ENCODE peak calls at places on chromosomes 13 and 19, in seven cellular contexts. T, B, K, W, Q, I and E are unnamed samples.

GRCh38 chr13:32986552-32986951 is 29.7 kb upstream of the KL start:
- DNase-seq in T (no peak), B (no peak), K (peak), Q (no peak), W (no peak), I (no peak), E (no peak)

GRCh38 chr19:46610851-46611770 is 10.0 kb downstream of the CALM3 start:
- DNase-seq in I (peak), K (peak), Q (peak), B (peak), W (no peak), T (no peak), E (peak)

GRCh38 chr19:43510713-43511112 is 6.2 kb upstream of the PHLDB3 start:
- DNase-seq in T (no peak), I (no peak), B (no peak), W (no peak), K (no peak), Q (no peak), E (no peak)

GRCh38 chr13:24618219-24618955 is 61.8 kb upstream of the ATP12A start:
- DNase-seq in W (no peak), T (no peak), K (no peak), B (peak), I (no peak), Q (no peak), E (no peak)

GRCh38 chr13:49395416-49396277 is 48.2 kb downstream of the CAB39L start:
- DNase-seq in W (no peak), T (peak), Q (peak), B (no peak), I (no peak), K (peak), E (no peak)

GRCh38 chr13:33207616-33207964 is 78.0 kb downstream of the STARD13 start:
- DNase-seq in I (no peak), K (no peak), Q (peak), W (no peak), T (no peak), B (no peak), E (peak)

GRCh38 chr19:30097746-30098280 is 155.8 kb downstream of the URI1 start:
- DNase-seq in Q (no peak), B (no peak), W (no peak), K (no peak), T (no peak), I (no peak), E (no peak)

GRCh38 chr19:45600340-45600885 is 1.6 kb downstream of the GPR4 start:
- DNase-seq in Q (no peak), B (no peak), K (no peak), T (no peak), W (no peak), I (no peak), E (no peak)

GRCh38 chr13:65932587-65933239 is 1297.4 kb downstream of the PCDH9 start:
- DNase-seq in B (no peak), W (no peak), I (no peak), K (no peak), Q (no peak), T (no peak), E (no peak)

GRCh38 chr13:108957369-108958012 is 328.1 kb downstream of the MYO16 start:
- DNase-seq in I (no peak), K (no peak), B (no peak), Q (peak), T (no peak), W (no peak), E (no peak)

GRCh38 chr19:4606921-4607678 is 32.2 kb upstream of the TNFAIP8L1 start:
- DNase-seq in B (no peak), Q (peak), T (peak), K (no peak), I (no peak), W (no peak), E (peak)

GRCh38 chr13:75850915-75851314 is 214.8 kb downstream of the LMO7 start:
- DNase-seq in B (no peak), W (no peak), I (no peak), T (no peak), Q (no peak), K (no peak), E (no peak)

GRCh38 chr19:42628411-42629135 is 33.8 kb upstream of the CEACAM8 start:
- DNase-seq in B (no peak), W (no peak), Q (no peak), K (no peak), I (no peak), T (no peak), E (no peak)

GRCh38 chr13:113848020-113848419 is 15.9 kb downstream of the GAS6 start:
- DNase-seq in B (no peak), K (no peak), T (peak), Q (no peak), I (peak), W (no peak), E (peak)

GRCh38 chr19:19652482-19653295 is 9.2 kb upstream of the GMIP start:
- DNase-seq in Q (no peak), K (no peak), T (no peak), I (no peak), W (no peak), B (no peak), E (no peak)

GRCh38 chr13:33017410-33017929 is 1.2 kb downstream of the KL start:
- DNase-seq in B (peak), K (peak), T (peak), Q (no peak), W (no peak), I (no peak), E (peak)

GRCh38 chr13:51844862-51845573 is at the start of gene TMEM272:
- DNase-seq in T (peak), B (peak), I (peak), W (no peak), K (no peak), Q (peak), E (peak)

GRCh38 chr19:18419699-18420460 is 682 bp downstream of the SSBP4 start:
- DNase-seq in Q (peak), W (no peak), T (no peak), I (peak), B (peak), K (no peak), E (no peak)

GRCh38 chr19:23395041-23395721 is at the start of gene ZNF91:
- DNase-seq in Q (peak), W (peak), I (peak), B (peak), K (peak), T (peak), E (peak)

GRCh38 chr13:80339841-80340642 is 884 bp downstream of the SPRY2 start:
- DNase-seq in B (peak), I (peak), T (peak), Q (peak), W (no peak), K (peak), E (peak)

GRCh38 chr13:114194853-114195252 is 15.8 kb downstream of the CFAP97D2 start:
- DNase-seq in I (no peak), Q (no peak), W (no peak), B (no peak), T (no peak), K (no peak), E (no peak)

GRCh38 chr19:49326165-49326704 is 1.2 kb upstream of the SLC6A16 start:
- DNase-seq in T (no peak), W (no peak), I (no peak), B (no peak), Q (no peak), K (no peak), E (no peak)

GRCh38 chr13:27302643-27303262 is 32.1 kb downstream of the RASL11A start:
- DNase-seq in W (no peak), Q (no peak), I (no peak), B (no peak), K (no peak), T (no peak), E (no peak)

GRCh38 chr19:33064778-33065550 is at the start of gene RHPN2:
- DNase-seq in W (no peak), T (peak), I (peak), Q (peak), B (peak), K (no peak), E (peak)
- TF ChIP-seq POLR2A in W (no peak), T (no peak), I (no peak), Q (no peak), B (peak), K (no peak), E (no peak)

GRCh38 chr19:36214388-36215275 is at the start of the genes ZNF146 and ZNF565:
- DNase-seq in Q (peak), I (peak), B (peak), K (peak), T (peak), W (peak), E (peak)
- TF ChIP-seq POLR2A in Q (peak), I (peak), B (peak), K (peak), T (peak), W (peak), E (peak)

GRCh38 chr13:91058066-91058465 is 289.4 kb upstream of the MIR17HG start:
- DNase-seq in B (no peak), K (no peak), W (no peak), T (no peak), Q (no peak), I (no peak), E (no peak)
- TF ChIP-seq POLR2A in B (no peak), K (no peak), W (no peak), T (no peak), Q (no peak), I (no peak), E (no peak)

DNA sequence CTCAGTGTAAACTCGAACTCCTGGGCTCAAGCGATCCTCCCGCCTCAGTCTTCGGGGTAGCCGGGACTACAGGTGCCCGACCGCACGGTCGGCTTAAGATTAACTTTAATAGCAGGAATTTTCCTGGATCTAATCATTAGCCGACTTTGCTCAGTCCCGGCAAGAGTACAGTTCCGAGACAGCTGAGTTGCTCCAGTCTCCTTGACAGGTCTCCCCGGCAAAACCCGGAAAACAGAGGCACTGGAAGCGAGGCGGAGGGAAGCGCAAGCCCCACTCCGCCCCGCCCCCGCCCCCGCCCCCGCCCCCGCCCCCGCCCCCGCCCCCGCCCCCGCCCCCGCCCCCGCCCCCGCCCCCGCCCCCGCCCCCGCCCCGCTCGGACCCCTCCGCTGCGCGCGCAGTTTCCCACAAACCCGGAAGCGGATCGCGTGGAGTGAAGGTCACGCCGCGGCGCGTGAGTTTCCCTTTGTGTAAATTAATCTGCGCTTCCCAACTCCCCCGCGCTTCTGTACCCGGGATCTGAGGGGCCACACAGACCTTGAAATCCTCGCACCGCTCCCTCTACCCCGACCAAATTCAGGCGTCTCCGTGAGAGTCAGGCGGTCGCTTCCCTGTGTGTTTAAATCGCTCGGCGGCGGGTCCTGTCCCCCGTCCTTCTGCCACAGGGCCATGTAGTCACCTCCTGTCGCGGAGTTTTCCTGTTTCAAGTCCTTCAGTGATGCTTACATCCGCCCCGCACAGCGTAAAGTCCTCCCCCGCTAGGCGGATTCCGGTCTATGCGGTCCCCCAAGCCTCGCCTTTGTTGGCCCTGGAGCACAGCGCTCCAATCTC is at the start of gene ZNF480:
- DNase-seq in W (peak), I (peak), T (peak), K (peak), Q (peak), B (peak), E (peak)
- TF ChIP-seq POLR2A in W (peak), I (peak), T (peak), K (peak), Q (peak), B (peak), E (peak)

DNA sequence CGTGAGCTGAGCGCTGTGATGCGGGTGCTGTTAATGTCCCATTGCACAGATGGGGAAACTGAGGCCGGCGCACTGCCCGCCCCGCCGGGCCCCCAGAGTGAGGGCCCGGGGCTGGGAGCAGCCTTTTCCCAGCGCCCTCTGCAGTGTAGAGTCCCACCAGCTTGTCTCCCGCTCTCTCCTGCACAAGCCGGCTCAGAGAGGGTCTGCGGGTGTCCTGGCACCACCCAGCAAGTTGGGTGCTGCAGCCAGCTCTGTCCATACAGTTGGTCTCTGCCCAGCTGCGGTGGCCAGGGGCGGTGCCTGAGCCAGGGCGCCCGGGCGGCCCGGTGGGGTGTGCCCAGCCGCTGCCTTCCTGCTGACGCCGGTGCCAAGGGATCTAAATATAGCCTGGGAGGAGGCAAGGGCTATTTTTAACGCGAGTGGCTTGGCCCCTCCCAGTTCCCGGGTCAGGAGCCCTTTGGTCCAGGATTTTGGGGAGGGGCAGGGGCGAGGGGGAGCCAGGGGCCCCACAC is 19.3 kb downstream of the GADD45B start:
- DNase-seq in W (no peak), I (peak), B (peak), Q (peak), K (peak), T (peak), E (peak)
- TF ChIP-seq POLR2A in W (no peak), I (no peak), B (peak), Q (no peak), K (no peak), T (no peak), E (peak)

DNA sequence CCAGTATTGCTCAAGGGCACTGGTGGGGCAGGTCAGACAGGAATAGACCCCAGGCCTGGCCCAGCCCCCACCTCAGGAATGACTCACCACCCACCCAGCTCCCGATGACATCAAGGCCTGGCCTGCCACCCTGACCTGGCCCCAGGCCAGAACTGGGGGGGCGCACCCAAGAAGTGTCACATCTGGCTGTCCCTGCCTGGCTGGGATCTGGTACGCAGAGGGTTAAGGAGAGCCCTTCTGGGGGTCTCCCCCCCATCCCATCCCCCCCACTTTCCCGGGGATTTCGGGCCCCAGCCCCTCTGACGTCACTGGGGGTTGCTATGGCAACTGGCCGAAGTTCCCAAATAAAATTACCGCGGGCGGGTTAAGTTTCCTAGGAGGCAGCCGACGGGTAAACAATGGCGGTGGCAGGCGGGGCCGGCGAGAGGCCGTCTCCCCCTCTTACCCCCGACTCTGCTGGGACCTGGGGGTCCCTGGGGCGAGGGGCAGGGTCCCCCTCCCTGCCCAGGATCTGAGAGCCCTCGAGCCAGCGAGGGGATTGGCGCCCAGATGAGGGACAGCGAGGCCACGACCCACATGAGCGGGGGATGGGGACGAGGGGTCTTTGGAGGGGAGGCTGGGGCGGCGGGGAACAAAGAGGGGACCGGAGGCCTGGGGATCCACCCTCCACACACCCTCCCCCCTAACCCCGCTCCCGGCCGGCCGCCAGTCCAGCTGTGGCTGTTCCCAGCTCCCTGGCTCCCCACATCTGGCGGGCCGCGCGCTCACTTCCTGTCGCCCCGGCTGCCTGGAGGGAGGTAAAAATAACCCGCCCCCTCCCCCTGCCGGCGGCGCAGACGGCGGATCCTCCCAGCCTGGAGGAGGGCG is 29.7 kb upstream of the NANOS3 start:
- DNase-seq in B (peak), I (peak), K (peak), Q (peak), T (peak), W (no peak), E (peak)
- TF ChIP-seq POLR2A in B (peak), I (peak), K (peak), Q (peak), T (peak), W (peak), E (peak)

GRCh38 chr13:46129124-46129523 is 24.3 kb upstream of the CPB2 start:
- DNase-seq in I (no peak), K (no peak), B (no peak), Q (no peak), T (no peak), W (no peak), E (no peak)

GRCh38 chr13:46134494-46134893 is 29.7 kb upstream of the CPB2 start:
- DNase-seq in I (no peak), K (no peak), W (no peak), B (no peak), T (no peak), Q (no peak), E (no peak)

GRCh38 chr13:46132109-46132508 is 27.3 kb upstream of the CPB2 start:
- DNase-seq in I (no peak), W (no peak), B (no peak), T (no peak), K (no peak), Q (no peak), E (no peak)

GRCh38 chr13:46129955-46130354 is 25.1 kb upstream of the CPB2 start:
- DNase-seq in T (no peak), I (no peak), W (no peak), K (no peak), B (no peak), Q (no peak), E (no peak)

GRCh38 chr13:46131705-46132104 is 26.9 kb upstream of the CPB2 start:
- DNase-seq in B (no peak), T (no peak), W (no peak), Q (no peak), I (no peak), K (no peak), E (no peak)
- TF ChIP-seq POLR2A in B (no peak), T (no peak), W (no peak), Q (no peak), I (no peak), K (no peak), E (no peak)

DNA sequence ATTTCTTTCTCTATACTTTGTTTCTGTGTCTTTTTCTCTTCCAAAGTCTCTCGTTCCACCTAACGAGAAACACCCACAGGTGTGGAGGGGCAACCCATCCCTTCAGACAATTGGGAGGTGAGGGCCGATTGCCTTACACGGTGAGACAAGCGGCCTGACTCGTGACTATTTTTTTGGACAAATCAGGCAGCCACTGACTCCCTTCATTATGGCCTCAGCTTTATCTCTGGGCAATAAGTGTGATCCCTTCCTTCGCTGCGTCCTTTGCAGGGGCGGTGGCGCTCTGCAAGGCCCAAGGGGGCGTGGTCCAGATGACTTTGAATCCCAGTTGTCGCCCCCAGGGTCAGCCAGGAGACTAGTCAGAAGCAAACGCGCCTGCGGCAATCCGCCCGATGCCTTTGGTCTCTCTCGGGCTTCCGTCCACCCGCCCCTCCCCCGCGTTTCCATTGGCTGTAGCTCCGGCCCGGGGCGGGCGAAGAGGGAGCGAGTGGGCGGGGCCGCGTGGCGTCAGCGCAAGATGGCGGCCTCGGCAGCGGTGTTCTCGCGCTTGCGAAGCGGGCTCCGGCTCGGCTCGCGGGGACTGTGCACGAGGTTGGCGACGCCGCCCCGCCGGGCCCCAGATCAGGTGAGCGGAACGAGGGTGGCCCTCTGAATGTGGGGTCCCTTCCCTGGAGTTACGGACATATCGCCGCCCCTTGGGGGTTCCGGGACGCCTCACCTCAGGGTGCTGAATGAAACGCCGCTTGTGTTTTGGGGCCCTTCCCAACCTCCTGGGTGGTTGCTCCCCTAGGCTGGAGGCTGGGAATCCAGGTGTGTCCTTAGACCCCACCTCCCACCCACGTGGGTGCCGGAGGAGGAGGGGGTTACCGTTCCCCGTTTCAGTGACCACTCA is at the start of gene TIMM50:
- DNase-seq in Q (peak), K (peak), I (peak), W (peak), B (peak), T (peak), E (peak)
- TF ChIP-seq POLR2A in Q (no peak), K (peak), I (peak), W (peak), B (peak), T (peak), E (peak)